ENCODE peak calls at places on chromosomes 16 and 17, in eight cellular contexts. One of them, this sample, is unnamed.

GRCh38 chr16:4159726-4160125 is 43.5 kb upstream of the ADCY9 start:
- DNase-seq in adrenal gland: no peak
- DNase-seq in body of pancreas: no peak
- DNase-seq in A549: no peak
- DNase-seq in IMR-90: no peak
- DNase-seq in esophagus squamous epithelium: no peak
- DNase-seq in tibial nerve: no peak
- DNase-seq in HCT116: no peak
- DNase-seq in this sample: no peak

GRCh38 chr17:35023538-35023937 is 40.0 kb downstream of the RFFL start:
- DNase-seq in A549: no peak
- DNase-seq in IMR-90: no peak
- DNase-seq in tibial nerve: no peak
- DNase-seq in body of pancreas: no peak
- DNase-seq in esophagus squamous epithelium: no peak
- DNase-seq in HCT116: no peak
- DNase-seq in adrenal gland: no peak
- DNase-seq in this sample: no peak

GRCh38 chr17:67602974-67603373 is 114.8 kb upstream of the NOL11 start:
- DNase-seq in IMR-90: peak; percentile 49
- DNase-seq in A549: peak; percentile 58
- DNase-seq in adrenal gland: peak; percentile 31
- DNase-seq in body of pancreas: peak; percentile 51
- DNase-seq in esophagus squamous epithelium: no peak
- DNase-seq in HCT116: peak; percentile 56
- DNase-seq in tibial nerve: no peak
- DNase-seq in this sample: no peak

GRCh38 chr17:64519601-64520000 is 12.8 kb downstream of the CEP95 start:
- DNase-seq in HCT116: no peak
- DNase-seq in adrenal gland: no peak
- DNase-seq in A549: no peak
- DNase-seq in IMR-90: no peak
- DNase-seq in tibial nerve: no peak
- DNase-seq in body of pancreas: no peak
- DNase-seq in esophagus squamous epithelium: no peak
- DNase-seq in this sample: no peak

GRCh38 chr17:14325618-14326167 is 24.8 kb downstream of the HS3ST3B1 start:
- DNase-seq in body of pancreas: no peak
- DNase-seq in HCT116: no peak
- DNase-seq in esophagus squamous epithelium: no peak
- DNase-seq in adrenal gland: no peak
- DNase-seq in IMR-90: no peak
- DNase-seq in A549: no peak
- DNase-seq in tibial nerve: no peak
- DNase-seq in this sample: no peak

GRCh38 chr16:79754081-79754872 is 153.7 kb upstream of the MAF start:
- DNase-seq in esophagus squamous epithelium: no peak
- DNase-seq in adrenal gland: no peak
- DNase-seq in IMR-90: no peak
- DNase-seq in HCT116: no peak
- DNase-seq in body of pancreas: no peak
- DNase-seq in tibial nerve: no peak
- DNase-seq in A549: no peak
- DNase-seq in this sample: no peak

GRCh38 chr16:68446941-68447675 is 1.2 kb downstream of the SMPD3 start:
- DNase-seq in body of pancreas: no peak
- DNase-seq in IMR-90: no peak
- DNase-seq in HCT116: no peak
- DNase-seq in A549: no peak
- DNase-seq in tibial nerve: no peak
- DNase-seq in esophagus squamous epithelium: no peak
- DNase-seq in adrenal gland: no peak
- DNase-seq in this sample: no peak

GRCh38 chr17:17439971-17440843 is 36.6 kb upstream of the MED9 start:
- DNase-seq in tibial nerve: peak; percentile 43
- DNase-seq in esophagus squamous epithelium: no peak
- DNase-seq in HCT116: peak; percentile 61
- DNase-seq in A549: peak; percentile 73
- DNase-seq in adrenal gland: peak; percentile 52
- DNase-seq in body of pancreas: peak; percentile 84
- DNase-seq in IMR-90: peak; percentile 42
- DNase-seq in this sample: peak; percentile 73

GRCh38 chr16:54245788-54246453 is 40.7 kb downstream of the IRX3 start:
- DNase-seq in IMR-90: no peak
- DNase-seq in body of pancreas: no peak
- DNase-seq in tibial nerve: no peak
- DNase-seq in adrenal gland: no peak
- DNase-seq in A549: no peak
- DNase-seq in HCT116: no peak
- DNase-seq in esophagus squamous epithelium: no peak
- DNase-seq in this sample: no peak

GRCh38 chr16:58331024-58331707 is 36.3 kb upstream of the PRSS54 start:
- DNase-seq in IMR-90: no peak
- DNase-seq in tibial nerve: no peak
- DNase-seq in adrenal gland: no peak
- DNase-seq in HCT116: no peak
- DNase-seq in esophagus squamous epithelium: no peak
- DNase-seq in body of pancreas: no peak
- DNase-seq in A549: no peak
- DNase-seq in this sample: no peak

GRCh38 chr16:7285520-7285919 is 47.1 kb upstream of the RBFOX1 start:
- DNase-seq in body of pancreas: no peak
- DNase-seq in esophagus squamous epithelium: no peak
- DNase-seq in tibial nerve: no peak
- DNase-seq in IMR-90: no peak
- DNase-seq in HCT116: no peak
- DNase-seq in adrenal gland: no peak
- DNase-seq in A549: no peak
- DNase-seq in this sample: no peak

GRCh38 chr16:89607453-89607852 is 6.0 kb upstream of the DPEP1 start:
- DNase-seq in A549: no peak
- DNase-seq in IMR-90: no peak
- DNase-seq in esophagus squamous epithelium: no peak
- DNase-seq in body of pancreas: no peak
- DNase-seq in HCT116: no peak
- DNase-seq in tibial nerve: no peak
- DNase-seq in adrenal gland: no peak
- DNase-seq in this sample: no peak

GRCh38 chr16:65441501-65441900 is 319.6 kb upstream of the CDH11 start:
- DNase-seq in A549: no peak
- DNase-seq in IMR-90: no peak
- DNase-seq in adrenal gland: no peak
- DNase-seq in tibial nerve: no peak
- DNase-seq in HCT116: no peak
- DNase-seq in esophagus squamous epithelium: no peak
- DNase-seq in body of pancreas: no peak
- DNase-seq in this sample: no peak

GRCh38 chr16:66873685-66874055 is 6.6 kb upstream of the PDP2 start:
- DNase-seq in A549: no peak
- DNase-seq in adrenal gland: no peak
- DNase-seq in body of pancreas: no peak
- DNase-seq in HCT116: no peak
- DNase-seq in esophagus squamous epithelium: no peak
- DNase-seq in IMR-90: no peak
- DNase-seq in tibial nerve: no peak
- DNase-seq in this sample: no peak

GRCh38 chr16:66872524-66872923 is 7.8 kb upstream of the PDP2 start:
- DNase-seq in IMR-90: no peak
- DNase-seq in body of pancreas: no peak
- DNase-seq in HCT116: no peak
- DNase-seq in adrenal gland: no peak
- DNase-seq in tibial nerve: no peak
- DNase-seq in esophagus squamous epithelium: no peak
- DNase-seq in A549: no peak
- DNase-seq in this sample: no peak

GRCh38 chr16:66871840-66872239 is 8.5 kb upstream of the PDP2 start:
- DNase-seq in IMR-90: no peak
- DNase-seq in body of pancreas: no peak
- DNase-seq in HCT116: no peak
- DNase-seq in tibial nerve: no peak
- DNase-seq in adrenal gland: no peak
- DNase-seq in esophagus squamous epithelium: no peak
- DNase-seq in A549: no peak
- DNase-seq in this sample: peak; percentile 83

GRCh38 chr16:66872927-66873684 is 7.2 kb upstream of the PDP2 start:
- DNase-seq in A549: peak; percentile 89
- DNase-seq in body of pancreas: peak; percentile 94
- DNase-seq in tibial nerve: peak; percentile 76
- DNase-seq in IMR-90: peak; percentile 100
- DNase-seq in adrenal gland: peak; percentile 92
- DNase-seq in esophagus squamous epithelium: peak; percentile 57
- DNase-seq in HCT116: peak; percentile 89
- DNase-seq in this sample: peak; percentile 93

GRCh38 chr16:66874079-66874775 is 6.1 kb upstream of the PDP2 start:
- DNase-seq in body of pancreas: no peak
- DNase-seq in HCT116: no peak
- DNase-seq in IMR-90: peak; percentile 49
- DNase-seq in A549: no peak
- DNase-seq in esophagus squamous epithelium: no peak
- DNase-seq in adrenal gland: no peak
- DNase-seq in tibial nerve: no peak
- DNase-seq in this sample: no peak
- H3K4me1 ChIP-seq in body of pancreas: peaks cover 23% of the 10 kb centered on the region
- H3K4me1 ChIP-seq in HCT116: peaks cover 27% of the 10 kb centered on the region
- H3K4me1 ChIP-seq in IMR-90: peaks cover 12% of the 10 kb centered on the region
- H3K4me1 ChIP-seq in A549: peaks cover 5% of the 10 kb centered on the region
- H3K4me1 ChIP-seq in esophagus squamous epithelium: peaks cover 14% of the 10 kb centered on the region
- H3K4me1 ChIP-seq in adrenal gland: no peaks in the 10 kb centered on the region
- H3K4me1 ChIP-seq in tibial nerve: no peaks in the 10 kb centered on the region
- H3K4me1 ChIP-seq in this sample: peaks cover 10% of the 10 kb centered on the region

DNA sequence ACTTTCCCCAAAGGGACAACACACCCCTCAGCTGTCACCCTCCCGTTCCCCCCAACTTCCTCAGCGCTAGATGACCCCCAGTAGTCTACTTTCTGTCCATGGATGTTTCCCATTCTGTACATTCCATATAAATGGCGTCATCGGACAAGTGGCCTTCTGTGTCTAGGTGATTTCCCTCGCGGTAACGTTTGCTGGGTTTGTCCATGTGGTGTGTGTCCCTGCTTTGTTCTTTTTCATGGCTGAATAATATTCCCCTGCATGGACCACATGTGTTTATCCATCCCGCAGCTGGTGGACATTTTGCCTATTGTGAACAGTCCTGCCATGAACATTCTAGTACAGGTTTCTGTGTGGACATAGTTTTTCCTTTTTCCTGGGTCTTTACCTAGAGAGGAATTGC is 7.3 kb upstream of the TEDC2 start:
- DNase-seq in A549: no peak
- DNase-seq in HCT116: no peak
- DNase-seq in esophagus squamous epithelium: no peak
- DNase-seq in adrenal gland: no peak
- DNase-seq in IMR-90: no peak
- DNase-seq in body of pancreas: no peak
- DNase-seq in tibial nerve: no peak
- DNase-seq in this sample: no peak
- TF ChIP-seq POLR2A in A549: no peak
- TF ChIP-seq POLR2A in HCT116: no peak
- TF ChIP-seq POLR2A in esophagus squamous epithelium: no peak
- TF ChIP-seq POLR2A in adrenal gland: no peak
- TF ChIP-seq POLR2A in IMR-90: no peak
- TF ChIP-seq POLR2A in body of pancreas: no peak
- TF ChIP-seq POLR2A in tibial nerve: no peak
- TF ChIP-seq POLR2A in this sample: no peak

DNA sequence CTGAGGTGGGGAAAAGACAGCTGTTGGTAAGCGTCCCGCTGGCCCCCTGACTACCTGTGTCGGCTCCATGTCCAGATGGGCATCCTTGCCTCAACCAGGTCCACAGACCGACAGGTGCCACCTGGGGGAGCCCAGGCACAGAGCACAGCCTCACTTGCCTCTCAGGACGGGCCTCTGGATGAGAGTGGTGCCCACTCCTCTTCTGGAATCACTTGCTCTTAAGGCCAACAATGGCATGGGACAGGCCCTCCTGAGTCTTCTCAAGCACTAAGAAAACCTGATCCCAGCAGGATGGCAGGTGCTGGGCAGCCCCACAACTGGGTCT is 17.2 kb downstream of the SLC16A3 start:
- DNase-seq in esophagus squamous epithelium: no peak
- DNase-seq in HCT116: no peak
- DNase-seq in A549: no peak
- DNase-seq in adrenal gland: no peak
- DNase-seq in body of pancreas: no peak
- DNase-seq in tibial nerve: no peak
- DNase-seq in IMR-90: no peak
- DNase-seq in this sample: no peak
- H3K27ac ChIP-seq in esophagus squamous epithelium: peak overlapping the region; percentile 86
- H3K27ac ChIP-seq in HCT116: peak overlapping the region; percentile 75
- H3K27ac ChIP-seq in A549: peak overlapping the region; percentile 72
- H3K27ac ChIP-seq in adrenal gland: peak overlapping the region; percentile 87
- H3K27ac ChIP-seq in body of pancreas: no peak overlapping the region
- H3K27ac ChIP-seq in tibial nerve: peak overlapping the region; percentile 78
- H3K27ac ChIP-seq in IMR-90: no peak overlapping the region
- H3K27ac ChIP-seq in this sample: no peak overlapping the region

GRCh38 chr16:67246945-67247697 is at the start of gene FHOD1:
- DNase-seq in tibial nerve: peak; percentile 98
- DNase-seq in A549: peak; percentile 82
- DNase-seq in HCT116: peak; percentile 83
- DNase-seq in IMR-90: peak; percentile 92
- DNase-seq in adrenal gland: peak; percentile 97
- DNase-seq in body of pancreas: peak; percentile 98
- DNase-seq in esophagus squamous epithelium: peak; percentile 75
- DNase-seq in this sample: peak; percentile 100
- H3K4me1 ChIP-seq in tibial nerve: no peaks in the 10 kb centered on the region
- H3K4me1 ChIP-seq in A549: peaks cover 52% of the 10 kb centered on the region
- H3K4me1 ChIP-seq in HCT116: peaks cover 67% of the 10 kb centered on the region
- H3K4me1 ChIP-seq in IMR-90: peaks cover 43% of the 10 kb centered on the region
- H3K4me1 ChIP-seq in adrenal gland: peaks cover 47% of the 10 kb centered on the region
- H3K4me1 ChIP-seq in body of pancreas: peaks cover 49% of the 10 kb centered on the region
- H3K4me1 ChIP-seq in esophagus squamous epithelium: peaks cover 40% of the 10 kb centered on the region
- H3K4me1 ChIP-seq in this sample: peaks cover 58% of the 10 kb centered on the region